ENCODE peak calls at places on chromosomes 13 and 19, in ten cellular contexts. E, L, B, T, S, W, A, C, R and H are unnamed samples.

GRCh38 chr13:39895254-39895653 is 239.8 kb downstream of the COG6 start:
- DNase-seq in E (no peak), L (no peak), B (peak), T (no peak), S (no peak), W (no peak), A (no peak), C (no peak), R (no peak), H (no peak)

GRCh38 chr13:74219571-74219970 is 85.4 kb upstream of the KLF12 start:
- DNase-seq in E (no peak), L (no peak), B (no peak), T (no peak), S (no peak), W (no peak), A (no peak), C (no peak), R (no peak), H (no peak)

GRCh38 chr13:33219926-33220325 is 65.6 kb downstream of the STARD13 start:
- DNase-seq in E (no peak), L (no peak), B (no peak), T (no peak), S (no peak), W (no peak), A (no peak), C (no peak), R (no peak), H (no peak)

GRCh38 chr13:59229401-59229800 is 934.3 kb downstream of the DIAPH3 start:
- DNase-seq in E (no peak), L (no peak), B (no peak), T (no peak), S (no peak), W (no peak), A (no peak), C (no peak), R (no peak), H (no peak)

GRCh38 chr19:13089857-13090507 is 12.7 kb downstream of the LYL1 start:
- DNase-seq in E (no peak), L (no peak), B (no peak), T (no peak), S (no peak), W (no peak), A (no peak), C (no peak), R (no peak), H (no peak)

GRCh38 chr13:110213461-110214074 is 93.4 kb downstream of the COL4A1 start:
- DNase-seq in E (no peak), L (no peak), B (no peak), T (no peak), S (no peak), W (no peak), A (no peak), C (no peak), R (no peak), H (no peak)

GRCh38 chr19:37492213-37492612 is 14.5 kb upstream of the ZNF793 start:
- DNase-seq in E (no peak), L (no peak), B (no peak), T (no peak), S (no peak), W (no peak), A (no peak), C (no peak), R (no peak), H (no peak)

GRCh38 chr13:21528616-21529015 is 69.5 kb upstream of the ZDHHC20 start:
- DNase-seq in E (no peak), L (no peak), B (peak), T (no peak), S (no peak), W (no peak), A (no peak), C (no peak), R (no peak), H (no peak)

GRCh38 chr19:17441241-17442135 is 7.0 kb downstream of the TMEM221 start:
- DNase-seq in E (no peak), L (no peak), B (peak), T (no peak), S (no peak), W (no peak), A (no peak), C (no peak), R (no peak), H (no peak)

GRCh38 chr19:53659292-53659691 is 27.5 kb downstream of the DPRX start:
- DNase-seq in E (no peak), L (peak), B (peak), T (no peak), S (no peak), W (no peak), A (no peak), C (peak), R (no peak), H (no peak)

GRCh38 chr13:94667190-94667589 is 45.2 kb downstream of the SOX21 start:
- DNase-seq in E (no peak), L (no peak), B (no peak), T (no peak), S (no peak), W (no peak), A (no peak), C (no peak), R (no peak), H (no peak)

GRCh38 chr13:20099319-20099718 is 61.5 kb downstream of the GJA3 start:
- DNase-seq in E (no peak), L (no peak), B (no peak), T (no peak), S (no peak), W (no peak), A (no peak), C (no peak), R (no peak), H (no peak)

GRCh38 chr19:19316082-19316481 is 4.2 kb downstream of the SUGP1 start:
- DNase-seq in E (no peak), L (no peak), B (no peak), T (no peak), S (no peak), W (no peak), A (no peak), C (no peak), R (no peak), H (no peak)

GRCh38 chr19:38650180-38650775 is 2.8 kb downstream of the ACTN4 start:
- DNase-seq in E (no peak), L (no peak), B (no peak), T (no peak), S (peak), W (no peak), A (no peak), C (peak), R (no peak), H (no peak)

GRCh38 chr19:38699027-38699346 is 45.3 kb downstream of the CAPN12 start:
- DNase-seq in E (no peak), L (no peak), B (no peak), T (no peak), S (no peak), W (no peak), A (no peak), C (no peak), R (no peak), H (no peak)

GRCh38 chr13:60329221-60329983 is 67.6 kb upstream of the TDRD3 start:
- DNase-seq in E (no peak), L (no peak), B (peak), T (no peak), S (peak), W (no peak), A (peak), C (peak), R (no peak), H (no peak)

GRCh38 chr13:60261432-60262351 is 98.0 kb upstream of the DIAPH3 start:
- DNase-seq in E (no peak), L (no peak), B (no peak), T (no peak), S (peak), W (no peak), A (no peak), C (no peak), R (no peak), H (no peak)

GRCh38 chr19:10230155-10230903 is 802 bp downstream of the S1PR2 start:
- DNase-seq in E (peak), L (peak), B (peak), T (no peak), S (peak), W (peak), A (no peak), C (peak), R (peak), H (no peak)

GRCh38 chr13:91184244-91184926 is 163.1 kb upstream of the MIR17HG start:
- DNase-seq in E (no peak), L (no peak), B (no peak), T (no peak), S (no peak), W (no peak), A (no peak), C (no peak), R (no peak), H (no peak)

GRCh38 chr19:42601811-42602443 is 7.2 kb upstream of the CEACAM8 start:
- DNase-seq in E (no peak), L (no peak), B (peak), T (no peak), S (no peak), W (no peak), A (no peak), C (peak), R (no peak), H (no peak)

GRCh38 chr13:92804346-92804745 is 422.3 kb upstream of the GPC6 start:
- DNase-seq in E (no peak), L (no peak), B (peak), T (no peak), S (no peak), W (no peak), A (no peak), C (no peak), R (no peak), H (no peak)

GRCh38 chr19:35404879-35405622 is 34.2 kb downstream of the GPR42 start:
- DNase-seq in E (no peak), L (no peak), B (peak), T (no peak), S (no peak), W (no peak), A (peak), C (peak), R (peak), H (no peak)

GRCh38 chr19:49664171-49665070 is 1.2 kb downstream of the IRF3 start:
- DNase-seq in E (peak), L (peak), B (peak), T (peak), S (peak), W (peak), A (no peak), C (peak), R (peak), H (peak)

GRCh38 chr13:98022210-98022609 is 68.7 kb downstream of the IPO5 start:
- DNase-seq in E (no peak), L (peak), B (peak), T (no peak), S (no peak), W (no peak), A (peak), C (no peak), R (no peak), H (no peak)

GRCh38 chr19:28514166-28514565 is 698.8 kb downstream of the UQCRFS1 start:
- DNase-seq in E (no peak), L (no peak), B (no peak), T (peak), S (no peak), W (no peak), A (no peak), C (no peak), R (no peak), H (no peak)

GRCh38 chr13:42354246-42355117 is 82.5 kb downstream of the AKAP11 start:
- DNase-seq in E (no peak), L (no peak), B (peak), T (no peak), S (no peak), W (peak), A (no peak), C (peak), R (no peak), H (no peak)

GRCh38 chr13:94233401-94233800 is 246.1 kb downstream of the DCT start:
- DNase-seq in E (peak), L (peak), B (peak), T (no peak), S (no peak), W (no peak), A (peak), C (peak), R (peak), H (no peak)

GRCh38 chr19:39154626-39155100 is 29.1 kb downstream of the PAK4 start:
- DNase-seq in E (no peak), L (no peak), B (no peak), T (no peak), S (peak), W (no peak), A (no peak), C (peak), R (no peak), H (no peak)

GRCh38 chr13:44698076-44698475 is 121.9 kb upstream of the TSC22D1 start:
- DNase-seq in E (no peak), L (no peak), B (no peak), T (no peak), S (no peak), W (no peak), A (no peak), C (no peak), R (peak), H (no peak)

GRCh38 chr13:62838891-62839290 is 1423.2 kb upstream of the PCDH20 start:
- DNase-seq in E (no peak), L (no peak), B (no peak), T (no peak), S (no peak), W (no peak), A (no peak), C (no peak), R (no peak), H (no peak)

GRCh38 chr19:53927745-53928144 is 18.7 kb downstream of the CACNG7 start:
- DNase-seq in E (no peak), L (no peak), B (peak), T (no peak), S (no peak), W (peak), A (peak), C (peak), R (no peak), H (no peak)

GRCh38 chr19:19997656-19998268 is 41.5 kb downstream of the ZNF682 start:
- DNase-seq in E (no peak), L (peak), B (no peak), T (no peak), S (no peak), W (peak), A (no peak), C (no peak), R (no peak), H (no peak)

GRCh38 chr13:98798849-98799645 is 46.6 kb upstream of the SLC15A1 start:
- DNase-seq in E (no peak), L (no peak), B (peak), T (no peak), S (no peak), W (no peak), A (peak), C (no peak), R (no peak), H (no peak)

GRCh38 chr13:48769107-48769704 is 115.5 kb downstream of the CYSLTR2 start:
- DNase-seq in E (peak), L (peak), B (peak), T (peak), S (peak), W (peak), A (peak), C (peak), R (peak), H (no peak)

GRCh38 chr13:25111557-25111956 is 15.6 kb downstream of the PABPC3 start:
- DNase-seq in E (no peak), L (no peak), B (no peak), T (no peak), S (no peak), W (no peak), A (no peak), C (no peak), R (no peak), H (no peak)

GRCh38 chr19:18846862-18847515 is 15.2 kb downstream of the UPF1 start:
- DNase-seq in E (peak), L (peak), B (peak), T (peak), S (peak), W (peak), A (peak), C (peak), R (peak), H (peak)

GRCh38 chr13:104106705-104107393 is 1040.6 kb upstream of the SLC10A2 start:
- DNase-seq in E (no peak), L (no peak), B (peak), T (no peak), S (no peak), W (no peak), A (no peak), C (no peak), R (no peak), H (no peak)

GRCh38 chr13:50915562-50915961 is 6.0 kb downstream of the RNASEH2B start:
- DNase-seq in E (no peak), L (no peak), B (no peak), T (no peak), S (no peak), W (no peak), A (no peak), C (no peak), R (no peak), H (no peak)

GRCh38 chr13:114071991-114072390 is 60.4 kb downstream of the RASA3 start:
- DNase-seq in E (no peak), L (no peak), B (no peak), T (no peak), S (no peak), W (no peak), A (no peak), C (no peak), R (peak), H (no peak)

DNA sequence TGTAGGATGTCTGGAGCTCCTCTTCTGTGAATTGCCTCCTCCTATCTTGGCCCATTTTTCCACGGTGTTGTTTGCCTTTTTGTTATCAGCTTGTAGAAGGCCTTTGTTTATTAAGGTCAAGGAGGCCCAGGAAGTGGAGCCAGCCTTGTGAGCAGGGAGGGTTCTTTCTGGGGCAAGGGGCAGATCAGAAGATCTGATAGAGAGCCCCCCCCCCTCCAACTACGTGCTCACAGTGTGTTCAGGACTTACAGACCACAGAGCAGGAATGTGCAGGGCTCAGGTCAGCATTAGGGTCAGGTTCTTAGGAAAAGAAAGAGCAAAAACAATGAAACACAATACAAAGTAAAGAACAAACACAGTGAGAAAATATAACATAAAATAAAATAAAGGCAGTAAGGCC is 59.4 kb downstream of the CCNE1 start:
- DNase-seq in E (no peak), L (no peak), B (no peak), T (no peak), S (no peak), W (no peak), A (no peak), C (peak), R (no peak), H (no peak)
- TF ChIP-seq CTCF in E (no peak), L (no peak), B (no peak), T (no peak), S (no peak), W (no peak), A (no peak), C (no peak), R (no peak), H (no peak)

GRCh38 chr13:22915442-22916082 is 265.2 kb upstream of the SGCG start:
- DNase-seq in E (peak), L (no peak), B (peak), T (no peak), S (peak), W (no peak), A (no peak), C (peak), R (peak), H (no peak)
- TF ChIP-seq CTCF in E (no peak), L (no peak), B (no peak), T (no peak), S (no peak), W (no peak), A (no peak), C (no peak), R (no peak), H (no peak)

GRCh38 chr19:5891938-5892771 is 11.4 kb downstream of the NDUFA11 start:
- DNase-seq in E (no peak), L (no peak), B (peak), T (no peak), S (peak), W (no peak), A (no peak), C (peak), R (peak), H (no peak)
- TF ChIP-seq CTCF in E (peak), L (peak), B (peak), T (peak), S (peak), W (no peak), A (peak), C (peak), R (peak), H (peak)

GRCh38 chr19:45716314-45717130 is 14.2 kb downstream of the FBXO46 start:
- DNase-seq in E (no peak), L (no peak), B (peak), T (no peak), S (peak), W (peak), A (no peak), C (peak), R (no peak), H (no peak)
- TF ChIP-seq CTCF in E (no peak), L (no peak), B (no peak), T (no peak), S (no peak), W (no peak), A (no peak), C (no peak), R (no peak), H (no peak)

DNA sequence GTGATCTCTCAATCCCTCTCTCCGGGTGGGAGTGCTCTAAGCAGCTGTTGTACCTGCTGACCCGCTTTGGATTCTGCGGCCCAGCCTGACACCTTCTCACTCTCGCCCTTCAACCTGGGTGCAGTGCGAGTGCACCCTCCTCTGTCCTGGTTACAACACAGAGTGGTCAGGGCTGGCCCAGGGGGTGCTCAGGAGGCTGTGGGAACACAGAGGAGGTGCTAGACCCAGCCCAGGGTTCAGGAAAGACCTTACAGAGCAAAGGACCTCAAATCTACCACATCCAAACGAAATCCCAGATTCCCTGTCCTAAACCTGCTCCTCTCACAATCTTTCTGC is 23.7 kb downstream of the ZNF175 start:
- DNase-seq in E (no peak), L (no peak), B (no peak), T (no peak), S (no peak), W (no peak), A (no peak), C (no peak), R (no peak), H (no peak)
- TF ChIP-seq CTCF in E (no peak), L (no peak), B (no peak), T (no peak), S (no peak), W (no peak), A (no peak), C (no peak), R (no peak), H (no peak)

GRCh38 chr13:66400292-66400691 is 829.8 kb downstream of the PCDH9 start:
- DNase-seq in E (no peak), L (no peak), B (no peak), T (no peak), S (no peak), W (no peak), A (no peak), C (no peak), R (no peak), H (no peak)

GRCh38 chr13:66399873-66400272 is 830.3 kb downstream of the PCDH9 start:
- DNase-seq in E (no peak), L (no peak), B (no peak), T (no peak), S (no peak), W (no peak), A (no peak), C (no peak), R (no peak), H (no peak)

GRCh38 chr13:66405908-66406802 is 824.0 kb downstream of the PCDH9 start:
- DNase-seq in E (no peak), L (no peak), B (peak), T (no peak), S (no peak), W (no peak), A (no peak), C (peak), R (no peak), H (no peak)

GRCh38 chr13:66402546-66402945 is 827.6 kb downstream of the PCDH9 start:
- DNase-seq in E (no peak), L (no peak), B (no peak), T (no peak), S (no peak), W (no peak), A (no peak), C (no peak), R (no peak), H (no peak)

DNA sequence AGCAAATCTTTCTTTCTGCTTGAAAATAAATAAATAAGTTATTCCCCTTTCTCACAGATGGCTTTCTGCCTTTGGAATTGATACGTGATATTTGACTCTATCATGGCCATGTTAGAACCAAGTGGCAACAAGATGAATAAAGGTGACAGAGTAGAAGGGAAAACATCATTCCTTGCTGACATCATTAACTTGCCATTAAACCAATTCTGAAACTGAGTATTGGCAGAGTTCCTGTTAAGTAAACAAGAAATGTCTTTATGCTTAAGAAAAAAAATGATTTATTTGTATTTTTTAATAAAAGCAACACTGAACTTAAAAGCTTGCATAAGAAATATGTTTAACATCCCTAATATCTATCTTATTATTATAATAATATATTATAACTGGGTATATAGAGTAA is 828.1 kb downstream of the PCDH9 start:
- DNase-seq in E (no peak), L (no peak), B (peak), T (no peak), S (no peak), W (no peak), A (no peak), C (no peak), R (no peak), H (no peak)
- TF ChIP-seq CTCF in E (no peak), L (no peak), B (no peak), T (no peak), S (no peak), W (no peak), A (no peak), C (no peak), R (no peak), H (no peak)